ENCODE peak calls at places on chromosomes 1 and 21, in eight cellular contexts. P is uterus, L is left ventricle myocardium inferior, M is tibial artery, X is neural progenitor cell, Y is ovary, I is left lung, B is mammary epithelial cell. Q is an unnamed sample. For H3K4me1, the result is how much of the 10 kb centered on the place peaks cover.

GRCh38 chr1:228842094-228842775 is 107.0 kb downstream of the RHOU start:
- DNase-seq in P (peak), L (no peak), M (peak), X (no peak), Y (peak), I (no peak), B (peak), Q (no peak)

GRCh38 chr1:48966583-48966982 is 189.9 kb upstream of the BEND5 start:
- DNase-seq in P (no peak), L (no peak), M (no peak), X (no peak), Y (no peak), I (no peak), B (no peak), Q (no peak)

GRCh38 chr1:1059494-1060280 is 14.4 kb downstream of the RNF223 start:
- DNase-seq in P (peak), L (peak), M (peak), X (peak), Y (peak), I (peak), B (peak), Q (peak)

GRCh38 chr21:36909901-36910561 is 56.4 kb downstream of the HLCS start:
- DNase-seq in P (no peak), L (no peak), M (no peak), X (no peak), Y (no peak), I (no peak), B (peak), Q (no peak)

GRCh38 chr1:24683713-24684162 is 40.6 kb downstream of the SRRM1 start:
- DNase-seq in P (peak), L (no peak), M (no peak), X (no peak), Y (no peak), I (no peak), B (peak), Q (no peak)

GRCh38 chr1:61058477-61059245 is 23.7 kb upstream of the NFIA start:
- DNase-seq in P (no peak), L (no peak), M (no peak), X (no peak), Y (no peak), I (no peak), B (no peak), Q (no peak)

GRCh38 chr1:28507247-28507645 is 1.4 kb downstream of the RCC1 start:
- DNase-seq in P (no peak), L (no peak), M (no peak), X (peak), Y (no peak), I (no peak), B (no peak), Q (peak)

GRCh38 chr1:165303415-165303814 is 53.1 kb downstream of the LMX1A start:
- DNase-seq in P (no peak), L (peak), M (no peak), X (no peak), Y (no peak), I (no peak), B (no peak), Q (no peak)

GRCh38 chr1:63966016-63966415 is 192.2 kb downstream of the ROR1 start:
- DNase-seq in P (no peak), L (no peak), M (no peak), X (no peak), Y (no peak), I (no peak), B (no peak), Q (peak)

GRCh38 chr1:30745834-30746208 is 11.8 kb downstream of the LAPTM5 start:
- DNase-seq in P (no peak), L (no peak), M (no peak), X (no peak), Y (no peak), I (no peak), B (no peak), Q (no peak)
- H3K27ac ChIP-seq in P (no peak), L (no peak), M (no peak), X (no peak), Y (no peak), I (peak), B (no peak), Q (peak)

DNA sequence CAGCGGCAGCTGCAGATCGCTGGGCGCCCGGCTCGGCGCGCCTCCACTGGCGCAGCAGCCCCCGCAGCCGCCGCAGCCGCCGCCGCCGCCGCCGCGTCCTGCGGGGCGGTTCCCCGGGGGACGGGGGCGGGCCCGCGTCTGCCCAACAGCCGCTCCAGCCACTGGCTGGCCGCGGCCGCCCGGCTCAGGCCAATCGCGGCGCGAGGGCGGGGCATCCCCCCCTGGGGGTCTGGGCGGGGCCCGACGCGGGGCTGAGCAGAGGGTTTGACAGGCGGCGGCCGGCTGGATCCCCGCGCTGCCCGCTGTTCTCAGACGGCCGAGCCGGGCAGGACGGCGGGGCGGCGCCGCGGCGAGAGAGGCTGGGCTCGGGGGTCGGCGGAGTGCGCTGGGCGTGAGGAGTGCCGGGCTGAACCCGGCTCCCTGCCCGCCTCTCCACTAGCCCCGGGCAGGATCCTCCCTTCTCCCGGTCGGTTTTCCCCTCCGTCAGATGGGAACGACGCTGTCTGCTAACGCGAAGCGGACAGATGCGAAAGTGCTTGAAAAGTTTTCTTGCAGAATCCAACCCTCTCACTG is at the start of gene GLIS1:
- DNase-seq in P (peak), L (peak), M (peak), X (peak), Y (peak), I (peak), B (peak), Q (peak)
- TF ChIP-seq CTCF in P (no peak), L (no peak), M (no peak), X (no peak), Y (no peak), I (no peak), B (no peak), Q (no peak)

GRCh38 chr1:232168513-232168912 is 461.4 kb downstream of the SIPA1L2 start:
- DNase-seq in P (no peak), L (no peak), M (no peak), X (no peak), Y (no peak), I (no peak), B (no peak), Q (no peak)
- H3K4me1 ChIP-seq in P (under half), L (under half), M (under half), X (under half), Y (under half), I (under half), B (under half), Q (under half)

GRCh38 chr1:203451849-203452784 is 23.5 kb upstream of the PRELP start:
- DNase-seq in P (no peak), L (no peak), M (peak), X (no peak), Y (no peak), I (no peak), B (no peak), Q (no peak)

GRCh38 chr1:203447147-203447546 is 28.5 kb upstream of the PRELP start:
- DNase-seq in P (no peak), L (no peak), M (peak), X (no peak), Y (no peak), I (no peak), B (no peak), Q (no peak)

GRCh38 chr1:203450016-203450415 is 25.6 kb upstream of the PRELP start:
- DNase-seq in P (no peak), L (no peak), M (no peak), X (no peak), Y (no peak), I (no peak), B (no peak), Q (no peak)

GRCh38 chr1:203450541-203451149 is 25.0 kb upstream of the PRELP start:
- DNase-seq in P (no peak), L (no peak), M (peak), X (no peak), Y (no peak), I (no peak), B (no peak), Q (no peak)

DNA sequence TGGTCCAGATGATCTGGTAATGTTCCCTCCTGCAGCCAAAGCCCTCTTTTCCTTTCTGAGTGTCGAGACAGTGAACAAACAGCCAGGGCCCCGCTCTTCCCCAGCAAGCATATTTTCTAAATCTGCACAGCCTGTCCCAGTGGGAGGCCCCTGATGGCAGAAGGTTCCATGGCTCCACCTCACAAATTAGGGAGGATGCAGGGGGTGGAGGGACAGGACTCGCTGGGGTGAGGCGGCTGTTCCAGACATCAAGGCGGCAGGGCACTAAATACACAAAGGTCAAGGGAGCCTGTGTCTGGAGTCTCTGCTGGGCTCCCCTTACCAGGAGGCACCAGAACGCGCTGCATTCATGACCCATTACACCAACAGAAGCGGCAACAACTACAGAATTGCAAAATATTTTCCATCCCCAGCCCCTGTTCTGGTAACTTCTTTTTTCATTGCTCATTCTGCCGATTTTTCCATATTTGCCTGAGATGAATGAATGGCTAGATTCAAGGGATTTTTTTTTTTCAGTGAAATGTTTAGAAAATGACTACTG is 27.0 kb upstream of the PRELP start:
- DNase-seq in P (peak), L (peak), M (peak), X (no peak), Y (peak), I (no peak), B (no peak), Q (no peak)
- H3K27ac ChIP-seq in P (peak), L (peak), M (peak), X (no peak), Y (peak), I (peak), B (no peak), Q (no peak)

DNA sequence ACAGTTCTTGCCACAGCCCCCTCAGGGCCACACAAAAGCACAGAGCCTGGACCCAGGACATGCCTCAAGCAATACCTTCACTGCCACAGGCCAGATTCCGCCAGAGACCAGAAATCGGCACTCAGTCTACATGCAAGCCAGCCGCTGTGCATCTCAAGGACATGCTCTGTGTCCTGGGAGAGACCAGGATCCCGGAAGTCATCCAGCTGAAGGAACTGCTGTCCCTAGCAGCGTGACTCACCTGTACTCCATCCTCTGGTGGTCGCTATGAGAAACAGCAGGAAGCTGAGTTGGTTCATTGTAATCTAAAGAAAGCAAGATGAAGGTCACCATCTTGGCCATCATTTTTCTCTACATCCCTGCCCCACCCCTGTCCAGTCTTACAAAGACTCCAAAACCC is 401 bp downstream of the ITLN1 start:
- DNase-seq in P (no peak), L (no peak), M (no peak), X (peak), Y (no peak), I (no peak), B (no peak), Q (no peak)
- TF ChIP-seq CTCF in P (no peak), L (no peak), M (peak), X (peak), Y (no peak), I (no peak), B (peak), Q (peak)

DNA sequence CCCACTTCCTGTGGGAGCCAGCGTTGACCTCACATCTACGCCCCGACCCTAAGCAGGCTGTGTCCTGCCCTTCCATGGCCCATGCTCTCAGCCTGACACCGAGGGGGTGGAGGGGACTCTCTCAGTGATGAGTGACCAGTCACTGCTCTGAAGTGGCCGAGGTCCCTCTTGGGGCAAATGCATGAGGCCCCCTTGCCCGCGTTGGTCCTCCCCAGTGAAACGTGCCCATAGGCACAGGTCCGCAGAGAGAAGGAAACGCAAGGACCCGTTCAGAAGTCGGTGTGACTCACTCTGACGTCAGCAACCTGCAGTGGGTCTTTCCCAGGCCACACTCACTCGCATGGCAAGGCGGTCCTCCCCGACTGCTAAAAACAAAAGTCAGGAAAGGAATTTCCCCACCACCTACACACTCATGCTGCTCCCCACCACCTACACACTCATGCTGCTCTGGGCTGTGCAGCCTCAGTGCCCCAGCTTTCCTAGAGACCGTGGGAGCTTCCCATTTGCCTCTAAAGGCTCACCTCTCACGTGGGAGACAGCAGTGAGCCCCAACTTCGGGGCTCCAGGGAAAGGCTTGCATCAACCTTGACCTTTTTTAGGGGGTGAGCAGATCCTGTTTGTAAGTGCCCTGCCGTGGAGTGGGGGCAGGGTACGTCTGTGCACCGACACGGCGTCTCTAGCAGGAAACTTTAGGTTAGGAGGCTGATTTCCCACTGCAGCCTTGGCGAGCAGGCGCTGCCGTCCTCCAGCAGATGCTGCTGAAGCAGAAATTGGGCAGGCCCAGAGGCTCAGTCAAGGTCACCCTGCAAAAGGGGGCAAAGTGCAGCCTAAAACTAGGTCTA is 11.4 kb downstream of the UBASH3A start:
- DNase-seq in P (no peak), L (no peak), M (no peak), X (no peak), Y (peak), I (no peak), B (peak), Q (no peak)
- H3K4me1 ChIP-seq in P (under half), L (under half), M (under half), X (under half), Y (under half), I (under half), B (under half), Q (under half)

GRCh38 chr1:232218955-232219865 is 410.7 kb downstream of the SIPA1L2 start:
- DNase-seq in P (no peak), L (peak), M (no peak), X (no peak), Y (no peak), I (no peak), B (no peak), Q (no peak)

GRCh38 chr1:232222614-232223013 is 407.3 kb downstream of the SIPA1L2 start:
- DNase-seq in P (no peak), L (no peak), M (no peak), X (no peak), Y (no peak), I (no peak), B (no peak), Q (no peak)

GRCh38 chr1:232223887-232224286 is 406.0 kb downstream of the SIPA1L2 start:
- DNase-seq in P (no peak), L (no peak), M (no peak), X (no peak), Y (no peak), I (no peak), B (no peak), Q (no peak)

GRCh38 chr1:232223309-232223708 is 406.6 kb downstream of the SIPA1L2 start:
- DNase-seq in P (no peak), L (no peak), M (no peak), X (no peak), Y (no peak), I (no peak), B (no peak), Q (no peak)

DNA sequence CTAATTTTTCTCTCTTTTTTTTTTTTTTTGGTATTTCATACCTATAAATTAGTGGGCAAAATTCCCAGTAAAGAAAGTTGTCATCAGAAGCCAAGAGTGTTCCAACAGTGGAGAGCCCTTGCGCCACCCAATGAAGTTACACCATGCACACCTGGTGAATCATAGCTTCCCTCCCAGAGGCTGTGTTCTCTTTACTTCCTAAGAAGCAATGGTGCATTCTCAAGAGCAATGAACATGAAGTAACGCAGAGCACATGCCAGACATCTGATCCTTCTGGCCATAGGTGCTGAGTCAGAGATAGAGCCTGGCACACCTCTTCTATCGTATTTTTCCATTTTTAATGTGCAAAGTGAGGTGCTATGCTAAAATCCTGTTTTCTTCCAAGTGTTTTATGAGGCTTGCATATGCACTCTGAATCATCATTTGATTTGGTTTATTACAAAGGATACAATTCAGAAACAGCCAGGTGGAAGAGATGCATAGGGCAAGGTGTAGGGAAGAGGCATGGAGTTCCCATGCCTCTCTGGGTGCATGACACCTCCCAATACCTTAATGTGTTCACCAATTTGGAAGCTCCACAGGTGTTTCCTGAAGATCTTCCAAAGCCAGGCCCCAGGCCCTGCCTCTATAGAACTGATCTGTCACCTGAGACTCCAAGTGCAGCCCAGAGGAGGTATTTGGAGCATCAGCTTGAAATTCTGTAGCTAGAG is 408.0 kb downstream of the SIPA1L2 start:
- DNase-seq in P (no peak), L (no peak), M (no peak), X (no peak), Y (no peak), I (peak), B (peak), Q (no peak)
- H3K27ac ChIP-seq in P (no peak), L (no peak), M (no peak), X (no peak), Y (no peak), I (no peak), B (peak), Q (no peak)

Q was measured in colonic mucosa.